ENCODE peak calls at places on chromosome 11, in five cellular contexts. F is NCI-H2081 treated with DMSO at 0.1 percent for 48 hours, N is HT1080, C is choroid plexus epithelial cell, U is NCI-H774. J is an unnamed sample.

GRCh38 chr11:102476812-102477211 is 24.2 kb upstream of the TMEM123 start:
- DNase-seq in F (peak; percentile 12), N (peak; percentile 72), C (peak; percentile 53), U (peak; percentile 68), J (no peak)

GRCh38 chr11:117144477-117145392 is 648 bp downstream of the PAFAH1B2 start:
- DNase-seq in F (no peak), N (peak; percentile 63), C (peak; percentile 85), U (peak; percentile 69), J (peak; percentile 12)

GRCh38 chr11:75654314-75654713 is 14.5 kb downstream of the MAP6 start:
- DNase-seq in F (no peak), N (peak; percentile 94), C (peak; percentile 19), U (no peak), J (no peak)

GRCh38 chr11:420054-420910 is 5.5 kb upstream of the SIGIRR start:
- DNase-seq in F (no peak), N (no peak), C (no peak), U (no peak), J (no peak)

GRCh38 chr11:10398525-10398924 is 56.5 kb upstream of the AMPD3 start:
- DNase-seq in F (no peak), N (peak; percentile 40), C (no peak), U (no peak), J (no peak)

GRCh38 chr11:21806982-21807749 is 385.7 kb upstream of the ANO5 start:
- DNase-seq in F (no peak), N (no peak), C (no peak), U (no peak), J (no peak)

GRCh38 chr11:64186205-64187165 is 514 bp downstream of the STIP1 start:
- DNase-seq in F (no peak), N (no peak), C (peak; percentile 20), U (no peak), J (no peak)

GRCh38 chr11:60783141-60783484 is 2.0 kb upstream of the MS4A10 start:
- DNase-seq in F (no peak), N (no peak), C (no peak), U (no peak), J (no peak)